ENCODE peak calls at places on chromosomes 11 and 22, in nine cellular contexts. One of them, this sample, is unnamed.

GRCh38 chr11:60854847-60855725 is 664 bp downstream of the PTGDR2 start:
- DNase-seq in psoas muscle: no peak
- DNase-seq in AG04449: no peak
- DNase-seq in body of pancreas: no peak
- DNase-seq in fibroblast of mammary gland: no peak
- DNase-seq in SK-N-MC: no peak
- DNase-seq in fibroblast of pulmonary artery: no peak
- DNase-seq in cardiac muscle cell: no peak
- DNase-seq in fibroblast of lung: no peak
- DNase-seq in this sample: no peak

GRCh38 chr11:119589011-119589410 is 140.0 kb downstream of the NECTIN1 start:
- DNase-seq in body of pancreas: no peak
- DNase-seq in fibroblast of pulmonary artery: no peak
- DNase-seq in fibroblast of mammary gland: no peak
- DNase-seq in psoas muscle: no peak
- DNase-seq in cardiac muscle cell: no peak
- DNase-seq in fibroblast of lung: no peak
- DNase-seq in AG04449: no peak
- DNase-seq in SK-N-MC: no peak
- DNase-seq in this sample: no peak

GRCh38 chr22:20783844-20784723 is 10.2 kb downstream of the SERPIND1 start:
- DNase-seq in SK-N-MC: peak; percentile 24
- DNase-seq in body of pancreas: peak; percentile 45
- DNase-seq in psoas muscle: no peak
- DNase-seq in fibroblast of mammary gland: peak; percentile 79
- DNase-seq in fibroblast of pulmonary artery: peak; percentile 76
- DNase-seq in AG04449: no peak
- DNase-seq in cardiac muscle cell: peak; percentile 76
- DNase-seq in fibroblast of lung: peak; percentile 64
- DNase-seq in this sample: peak; percentile 69

GRCh38 chr11:24589064-24589463 is 92.2 kb downstream of the LUZP2 start:
- DNase-seq in fibroblast of pulmonary artery: no peak
- DNase-seq in psoas muscle: no peak
- DNase-seq in fibroblast of lung: no peak
- DNase-seq in SK-N-MC: no peak
- DNase-seq in body of pancreas: no peak
- DNase-seq in cardiac muscle cell: no peak
- DNase-seq in fibroblast of mammary gland: no peak
- DNase-seq in AG04449: no peak
- DNase-seq in this sample: no peak

GRCh38 chr11:126654886-126655806 is 299.7 kb downstream of the ST3GAL4 start:
- DNase-seq in AG04449: no peak
- DNase-seq in fibroblast of lung: peak; percentile 18
- DNase-seq in fibroblast of pulmonary artery: no peak
- DNase-seq in fibroblast of mammary gland: no peak
- DNase-seq in body of pancreas: no peak
- DNase-seq in psoas muscle: no peak
- DNase-seq in SK-N-MC: no peak
- DNase-seq in cardiac muscle cell: no peak
- DNase-seq in this sample: no peak

GRCh38 chr11:67271548-67272284 is 5.4 kb downstream of the GRK2 start:
- DNase-seq in fibroblast of mammary gland: no peak
- DNase-seq in cardiac muscle cell: no peak
- DNase-seq in psoas muscle: no peak
- DNase-seq in fibroblast of lung: no peak
- DNase-seq in AG04449: no peak
- DNase-seq in body of pancreas: no peak
- DNase-seq in fibroblast of pulmonary artery: no peak
- DNase-seq in SK-N-MC: no peak
- DNase-seq in this sample: no peak

GRCh38 chr22:22773979-22774738 is 113.5 kb upstream of the IGLL5 start:
- DNase-seq in fibroblast of lung: no peak
- DNase-seq in AG04449: no peak
- DNase-seq in fibroblast of pulmonary artery: no peak
- DNase-seq in SK-N-MC: no peak
- DNase-seq in psoas muscle: no peak
- DNase-seq in cardiac muscle cell: no peak
- DNase-seq in body of pancreas: no peak
- DNase-seq in fibroblast of mammary gland: no peak
- DNase-seq in this sample: no peak

GRCh38 chr11:66070604-66071325 is 693 bp downstream of the PACS1 start:
- DNase-seq in SK-N-MC: no peak
- DNase-seq in fibroblast of pulmonary artery: peak; percentile 50
- DNase-seq in psoas muscle: peak; percentile 58
- DNase-seq in fibroblast of lung: peak; percentile 40
- DNase-seq in AG04449: no peak
- DNase-seq in cardiac muscle cell: peak; percentile 57
- DNase-seq in fibroblast of mammary gland: peak; percentile 24
- DNase-seq in body of pancreas: peak; percentile 57
- DNase-seq in this sample: peak; percentile 40

GRCh38 chr22:33569547-33569946 is 350.7 kb downstream of the LARGE1 start:
- DNase-seq in AG04449: no peak
- DNase-seq in fibroblast of lung: no peak
- DNase-seq in SK-N-MC: no peak
- DNase-seq in cardiac muscle cell: no peak
- DNase-seq in body of pancreas: no peak
- DNase-seq in fibroblast of mammary gland: no peak
- DNase-seq in psoas muscle: no peak
- DNase-seq in fibroblast of pulmonary artery: no peak
- DNase-seq in this sample: no peak

GRCh38 chr22:26702906-26703830 is 45.8 kb downstream of the MIAT start:
- DNase-seq in fibroblast of lung: peak; percentile 87
- DNase-seq in fibroblast of pulmonary artery: no peak
- DNase-seq in body of pancreas: no peak
- DNase-seq in cardiac muscle cell: no peak
- DNase-seq in SK-N-MC: no peak
- DNase-seq in psoas muscle: no peak
- DNase-seq in fibroblast of mammary gland: peak; percentile 73
- DNase-seq in AG04449: no peak
- DNase-seq in this sample: no peak

GRCh38 chr11:102934735-102935134 is 20.8 kb downstream of the MMP13 start:
- DNase-seq in fibroblast of lung: no peak
- DNase-seq in AG04449: no peak
- DNase-seq in SK-N-MC: no peak
- DNase-seq in psoas muscle: no peak
- DNase-seq in body of pancreas: no peak
- DNase-seq in fibroblast of mammary gland: no peak
- DNase-seq in fibroblast of pulmonary artery: no peak
- DNase-seq in cardiac muscle cell: no peak
- DNase-seq in this sample: no peak

GRCh38 chr11:75733346-75734107 is 15.9 kb downstream of the MOGAT2 start:
- DNase-seq in fibroblast of mammary gland: no peak
- DNase-seq in cardiac muscle cell: no peak
- DNase-seq in fibroblast of lung: peak; percentile 70
- DNase-seq in AG04449: no peak
- DNase-seq in body of pancreas: no peak
- DNase-seq in psoas muscle: no peak
- DNase-seq in fibroblast of pulmonary artery: no peak
- DNase-seq in SK-N-MC: peak; percentile 45
- DNase-seq in this sample: peak; percentile 40

GRCh38 chr22:27726726-27727449 is 74.7 kb downstream of the MN1 start:
- DNase-seq in AG04449: no peak
- DNase-seq in psoas muscle: peak; percentile 62
- DNase-seq in fibroblast of pulmonary artery: peak; percentile 93
- DNase-seq in fibroblast of lung: peak; percentile 84
- DNase-seq in fibroblast of mammary gland: peak; percentile 68
- DNase-seq in SK-N-MC: peak; percentile 78
- DNase-seq in cardiac muscle cell: peak; percentile 78
- DNase-seq in body of pancreas: peak; percentile 28
- DNase-seq in this sample: peak; percentile 74

GRCh38 chr11:36264601-36265344 is 24.5 kb downstream of the COMMD9 start:
- DNase-seq in body of pancreas: no peak
- DNase-seq in fibroblast of mammary gland: no peak
- DNase-seq in psoas muscle: no peak
- DNase-seq in fibroblast of pulmonary artery: no peak
- DNase-seq in AG04449: no peak
- DNase-seq in SK-N-MC: no peak
- DNase-seq in fibroblast of lung: no peak
- DNase-seq in cardiac muscle cell: no peak
- DNase-seq in this sample: no peak

GRCh38 chr11:114482114-114482513 is 42.8 kb downstream of the REXO2 start:
- DNase-seq in fibroblast of pulmonary artery: no peak
- DNase-seq in body of pancreas: no peak
- DNase-seq in AG04449: no peak
- DNase-seq in fibroblast of lung: no peak
- DNase-seq in fibroblast of mammary gland: no peak
- DNase-seq in SK-N-MC: no peak
- DNase-seq in cardiac muscle cell: peak; percentile 12
- DNase-seq in psoas muscle: no peak
- DNase-seq in this sample: no peak

GRCh38 chr11:69320326-69320725 is 26.4 kb downstream of the MYEOV start:
- DNase-seq in fibroblast of lung: no peak
- DNase-seq in body of pancreas: peak; percentile 43
- DNase-seq in SK-N-MC: no peak
- DNase-seq in fibroblast of pulmonary artery: no peak
- DNase-seq in AG04449: no peak
- DNase-seq in psoas muscle: no peak
- DNase-seq in fibroblast of mammary gland: no peak
- DNase-seq in cardiac muscle cell: no peak
- DNase-seq in this sample: no peak
- H3K4me3 ChIP-seq in fibroblast of lung: no peak overlapping the region
- H3K4me3 ChIP-seq in body of pancreas: no peak overlapping the region
- H3K4me3 ChIP-seq in SK-N-MC: no peak overlapping the region
- H3K4me3 ChIP-seq in fibroblast of pulmonary artery: no peak overlapping the region
- H3K4me3 ChIP-seq in AG04449: no peak overlapping the region
- H3K4me3 ChIP-seq in psoas muscle: no peak overlapping the region
- H3K4me3 ChIP-seq in fibroblast of mammary gland: no peak overlapping the region
- H3K4me3 ChIP-seq in cardiac muscle cell: no peak overlapping the region
- H3K4me3 ChIP-seq in this sample: no peak overlapping the region

GRCh38 chr11:115803341-115803740 is 299.1 kb upstream of the CADM1 start:
- DNase-seq in fibroblast of mammary gland: no peak
- DNase-seq in fibroblast of lung: no peak
- DNase-seq in psoas muscle: no peak
- DNase-seq in SK-N-MC: no peak
- DNase-seq in cardiac muscle cell: no peak
- DNase-seq in fibroblast of pulmonary artery: no peak
- DNase-seq in body of pancreas: no peak
- DNase-seq in AG04449: no peak
- DNase-seq in this sample: no peak
- H3K4me3 ChIP-seq in fibroblast of mammary gland: no peak overlapping the region
- H3K4me3 ChIP-seq in fibroblast of lung: no peak overlapping the region
- H3K4me3 ChIP-seq in psoas muscle: no peak overlapping the region
- H3K4me3 ChIP-seq in SK-N-MC: no peak overlapping the region
- H3K4me3 ChIP-seq in cardiac muscle cell: no peak overlapping the region
- H3K4me3 ChIP-seq in fibroblast of pulmonary artery: no peak overlapping the region
- H3K4me3 ChIP-seq in body of pancreas: no peak overlapping the region
- H3K4me3 ChIP-seq in AG04449: no peak overlapping the region
- H3K4me3 ChIP-seq in this sample: no peak overlapping the region

GRCh38 chr11:22192642-22193347 is at the start of gene ANO5:
- DNase-seq in body of pancreas: peak; percentile 85
- DNase-seq in fibroblast of lung: peak; percentile 17
- DNase-seq in psoas muscle: peak; percentile 77
- DNase-seq in cardiac muscle cell: peak; percentile 7
- DNase-seq in fibroblast of mammary gland: no peak
- DNase-seq in AG04449: no peak
- DNase-seq in SK-N-MC: no peak
- DNase-seq in fibroblast of pulmonary artery: peak; percentile 1
- DNase-seq in this sample: peak; percentile 2

GRCh38 chr11:22189660-22190059 is 3.2 kb upstream of the ANO5 start:
- DNase-seq in body of pancreas: no peak
- DNase-seq in SK-N-MC: no peak
- DNase-seq in psoas muscle: no peak
- DNase-seq in fibroblast of lung: no peak
- DNase-seq in fibroblast of mammary gland: no peak
- DNase-seq in cardiac muscle cell: no peak
- DNase-seq in fibroblast of pulmonary artery: no peak
- DNase-seq in AG04449: no peak
- DNase-seq in this sample: no peak

GRCh38 chr11:22190827-22191463 is 1.9 kb upstream of the ANO5 start:
- DNase-seq in fibroblast of pulmonary artery: no peak
- DNase-seq in cardiac muscle cell: no peak
- DNase-seq in psoas muscle: no peak
- DNase-seq in AG04449: no peak
- DNase-seq in body of pancreas: no peak
- DNase-seq in fibroblast of lung: no peak
- DNase-seq in SK-N-MC: no peak
- DNase-seq in fibroblast of mammary gland: no peak
- DNase-seq in this sample: no peak

GRCh38 chr11:22193348-22194051 is 615 bp downstream of the ANO5 start:
- DNase-seq in psoas muscle: peak; percentile 11
- DNase-seq in cardiac muscle cell: no peak
- DNase-seq in fibroblast of mammary gland: no peak
- DNase-seq in AG04449: no peak
- DNase-seq in body of pancreas: peak; percentile 25
- DNase-seq in fibroblast of lung: peak; percentile 21
- DNase-seq in SK-N-MC: no peak
- DNase-seq in fibroblast of pulmonary artery: no peak
- DNase-seq in this sample: no peak

GRCh38 chr11:22192289-22192641 is 620 bp upstream of the ANO5 start:
- DNase-seq in fibroblast of mammary gland: no peak
- DNase-seq in body of pancreas: peak; percentile 43
- DNase-seq in psoas muscle: no peak
- DNase-seq in AG04449: no peak
- DNase-seq in fibroblast of lung: peak; percentile 0
- DNase-seq in fibroblast of pulmonary artery: no peak
- DNase-seq in SK-N-MC: no peak
- DNase-seq in cardiac muscle cell: no peak
- DNase-seq in this sample: peak; percentile 1
- H3K4me3 ChIP-seq in fibroblast of mammary gland: no peak overlapping the region
- H3K4me3 ChIP-seq in body of pancreas: peak overlapping the region; percentile 66
- H3K4me3 ChIP-seq in psoas muscle: peak overlapping the region; percentile 86
- H3K4me3 ChIP-seq in AG04449: no peak overlapping the region
- H3K4me3 ChIP-seq in fibroblast of lung: peak overlapping the region; percentile 26
- H3K4me3 ChIP-seq in fibroblast of pulmonary artery: peak overlapping the region; percentile 45
- H3K4me3 ChIP-seq in SK-N-MC: peak overlapping the region; percentile 47
- H3K4me3 ChIP-seq in cardiac muscle cell: peak overlapping the region; percentile 49
- H3K4me3 ChIP-seq in this sample: peak overlapping the region; percentile 30

GRCh38 chr22:45757936-45758335 is 86.3 kb downstream of the ATXN10 start:
- DNase-seq in psoas muscle: no peak
- DNase-seq in fibroblast of lung: no peak
- DNase-seq in cardiac muscle cell: no peak
- DNase-seq in SK-N-MC: no peak
- DNase-seq in body of pancreas: no peak
- DNase-seq in fibroblast of mammary gland: no peak
- DNase-seq in AG04449: no peak
- DNase-seq in fibroblast of pulmonary artery: no peak
- DNase-seq in this sample: no peak

GRCh38 chr22:45758603-45759002 is 87.0 kb downstream of the ATXN10 start:
- DNase-seq in cardiac muscle cell: no peak
- DNase-seq in AG04449: no peak
- DNase-seq in SK-N-MC: peak; percentile 58
- DNase-seq in psoas muscle: no peak
- DNase-seq in fibroblast of lung: no peak
- DNase-seq in body of pancreas: no peak
- DNase-seq in fibroblast of mammary gland: no peak
- DNase-seq in fibroblast of pulmonary artery: no peak
- DNase-seq in this sample: no peak

GRCh38 chr22:45756558-45756957 is 84.9 kb downstream of the ATXN10 start:
- DNase-seq in psoas muscle: no peak
- DNase-seq in fibroblast of pulmonary artery: no peak
- DNase-seq in AG04449: no peak
- DNase-seq in body of pancreas: no peak
- DNase-seq in SK-N-MC: no peak
- DNase-seq in fibroblast of mammary gland: no peak
- DNase-seq in fibroblast of lung: no peak
- DNase-seq in cardiac muscle cell: no peak
- DNase-seq in this sample: no peak

GRCh38 chr22:45757068-45757467 is 85.4 kb downstream of the ATXN10 start:
- DNase-seq in fibroblast of pulmonary artery: peak; percentile 21
- DNase-seq in fibroblast of lung: peak; percentile 59
- DNase-seq in body of pancreas: peak; percentile 36
- DNase-seq in AG04449: no peak
- DNase-seq in cardiac muscle cell: peak; percentile 65
- DNase-seq in SK-N-MC: no peak
- DNase-seq in psoas muscle: no peak
- DNase-seq in fibroblast of mammary gland: no peak
- DNase-seq in this sample: no peak

GRCh38 chr22:45754822-45755221 is 83.2 kb downstream of the ATXN10 start:
- DNase-seq in psoas muscle: peak; percentile 30
- DNase-seq in fibroblast of mammary gland: no peak
- DNase-seq in body of pancreas: no peak
- DNase-seq in fibroblast of pulmonary artery: no peak
- DNase-seq in SK-N-MC: no peak
- DNase-seq in AG04449: no peak
- DNase-seq in cardiac muscle cell: no peak
- DNase-seq in fibroblast of lung: no peak
- DNase-seq in this sample: no peak
- H3K4me3 ChIP-seq in psoas muscle: no peak overlapping the region
- H3K4me3 ChIP-seq in fibroblast of mammary gland: no peak overlapping the region
- H3K4me3 ChIP-seq in body of pancreas: no peak overlapping the region
- H3K4me3 ChIP-seq in fibroblast of pulmonary artery: no peak overlapping the region
- H3K4me3 ChIP-seq in SK-N-MC: no peak overlapping the region
- H3K4me3 ChIP-seq in AG04449: no peak overlapping the region
- H3K4me3 ChIP-seq in cardiac muscle cell: no peak overlapping the region
- H3K4me3 ChIP-seq in fibroblast of lung: no peak overlapping the region
- H3K4me3 ChIP-seq in this sample: no peak overlapping the region

This sample was measured in bronchial epithelial cell.